ENCODE peak calls at places on chromosomes 12 and 14, in four cellular contexts. One of them, this sample, is unnamed.

GRCh38 chr12:28869197-28869596 is 279.9 kb upstream of the FAR2 start:
- DNase-seq in uterus: no peak
- DNase-seq in tibial artery: no peak
- DNase-seq in neural progenitor cell: no peak
- DNase-seq in this sample: peak; percentile 55

GRCh38 chr12:104573-105081 is 38.1 kb downstream of the IQSEC3 start:
- DNase-seq in uterus: no peak
- DNase-seq in neural progenitor cell: peak; percentile 15
- DNase-seq in tibial artery: no peak
- DNase-seq in this sample: no peak

GRCh38 chr12:49190317-49190716 is 1.4 kb upstream of the TUBA1A start:
- DNase-seq in neural progenitor cell: peak; percentile 68
- DNase-seq in uterus: no peak
- DNase-seq in tibial artery: no peak
- DNase-seq in this sample: no peak

GRCh38 chr14:69620211-69620611 is 8.8 kb downstream of the SUSD6 start:
- DNase-seq in uterus: no peak
- DNase-seq in neural progenitor cell: no peak
- DNase-seq in tibial artery: no peak
- DNase-seq in this sample: no peak

GRCh38 chr14:80926706-80927384 is 14.7 kb downstream of the CEP128 start:
- DNase-seq in neural progenitor cell: no peak
- DNase-seq in uterus: no peak
- DNase-seq in tibial artery: no peak
- DNase-seq in this sample: peak; percentile 66

GRCh38 chr12:42539696-42540095 is 49.9 kb downstream of the PRICKLE1 start:
- DNase-seq in tibial artery: no peak
- DNase-seq in uterus: no peak
- DNase-seq in neural progenitor cell: no peak
- DNase-seq in this sample: no peak

GRCh38 chr14:91303091-91303923 is 58.8 kb upstream of the GPR68 start:
- DNase-seq in uterus: peak; percentile 48
- DNase-seq in neural progenitor cell: peak; percentile 97
- DNase-seq in tibial artery: no peak
- DNase-seq in this sample: peak; percentile 7

GRCh38 chr14:79466938-79467527 is 744.3 kb downstream of the DIO2 start:
- DNase-seq in neural progenitor cell: no peak
- DNase-seq in tibial artery: no peak
- DNase-seq in uterus: no peak
- DNase-seq in this sample: no peak

GRCh38 chr14:103250888-103251287 is 83.1 kb upstream of the EIF5 start:
- DNase-seq in tibial artery: no peak
- DNase-seq in uterus: peak; percentile 34
- DNase-seq in neural progenitor cell: no peak
- DNase-seq in this sample: no peak

GRCh38 chr12:77741974-77742517 is 88.6 kb upstream of the NAV3 start:
- DNase-seq in tibial artery: no peak
- DNase-seq in neural progenitor cell: no peak
- DNase-seq in uterus: no peak
- DNase-seq in this sample: no peak

GRCh38 chr12:77734489-77734888 is 96.2 kb upstream of the NAV3 start:
- DNase-seq in tibial artery: no peak
- DNase-seq in neural progenitor cell: no peak
- DNase-seq in uterus: peak; percentile 25
- DNase-seq in this sample: peak; percentile 74

GRCh38 chr12:77736219-77736965 is 94.3 kb upstream of the NAV3 start:
- DNase-seq in tibial artery: no peak
- DNase-seq in neural progenitor cell: no peak
- DNase-seq in uterus: no peak
- DNase-seq in this sample: no peak
- TF ChIP-seq CTCF in tibial artery: no peak
- TF ChIP-seq CTCF in neural progenitor cell: no peak
- TF ChIP-seq CTCF in uterus: no peak
- TF ChIP-seq CTCF in this sample: no peak

GRCh38 chr12:132592261-132592970 is 18.0 kb downstream of the LRCOL1 start:
- DNase-seq in uterus: no peak
- DNase-seq in neural progenitor cell: no peak
- DNase-seq in tibial artery: no peak
- DNase-seq in this sample: no peak

GRCh38 chr12:132593071-132593470 is 17.3 kb downstream of the LRCOL1 start:
- DNase-seq in uterus: no peak
- DNase-seq in tibial artery: no peak
- DNase-seq in neural progenitor cell: no peak
- DNase-seq in this sample: no peak

GRCh38 chr12:132593938-132594358 is 16.4 kb downstream of the LRCOL1 start:
- DNase-seq in neural progenitor cell: peak; percentile 97
- DNase-seq in tibial artery: peak; percentile 47
- DNase-seq in uterus: peak; percentile 88
- DNase-seq in this sample: peak; percentile 94

GRCh38 chr12:132595183-132595582 is 15.2 kb downstream of the LRCOL1 start:
- DNase-seq in uterus: no peak
- DNase-seq in neural progenitor cell: no peak
- DNase-seq in tibial artery: no peak
- DNase-seq in this sample: no peak

DNA sequence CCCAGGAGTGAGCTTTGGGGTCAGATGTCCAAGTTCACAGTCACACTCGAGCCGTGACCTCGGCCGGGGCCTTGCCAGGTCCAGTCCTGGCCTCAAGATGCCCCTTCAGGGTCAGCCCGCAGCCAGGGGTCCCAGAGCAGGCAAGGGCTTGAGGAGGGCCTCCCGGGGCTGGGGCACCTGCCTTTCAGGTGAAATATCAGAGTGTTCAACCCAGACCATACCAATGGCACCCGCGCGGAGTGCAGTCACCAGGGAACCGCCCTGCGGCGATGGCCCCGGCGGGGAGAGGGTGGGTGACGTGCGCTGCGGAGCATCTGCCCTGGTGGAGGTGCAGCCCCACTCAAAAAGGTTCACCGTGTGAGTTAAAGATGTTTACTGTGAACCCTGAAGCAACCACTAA is 16.9 kb downstream of the LRCOL1 start:
- DNase-seq in tibial artery: no peak
- DNase-seq in uterus: no peak
- DNase-seq in neural progenitor cell: no peak
- DNase-seq in this sample: no peak
- H3K4me3 ChIP-seq in tibial artery: no peak overlapping the region
- H3K4me3 ChIP-seq in uterus: no peak overlapping the region
- H3K4me3 ChIP-seq in neural progenitor cell: no peak overlapping the region
- H3K4me3 ChIP-seq in this sample: peak overlapping the region; percentile 12

GRCh38 chr12:123271182-123271491 is 519 bp downstream of the CDK2AP1 start:
- DNase-seq in uterus: peak; percentile 71
- DNase-seq in neural progenitor cell: peak; percentile 91
- DNase-seq in tibial artery: peak; percentile 63
- DNase-seq in this sample: peak; percentile 41
- TF ChIP-seq CTCF in uterus: peak; percentile 89
- TF ChIP-seq CTCF in neural progenitor cell: peak; percentile 50
- TF ChIP-seq CTCF in tibial artery: peak; percentile 85
- TF ChIP-seq CTCF in this sample: no peak

DNA sequence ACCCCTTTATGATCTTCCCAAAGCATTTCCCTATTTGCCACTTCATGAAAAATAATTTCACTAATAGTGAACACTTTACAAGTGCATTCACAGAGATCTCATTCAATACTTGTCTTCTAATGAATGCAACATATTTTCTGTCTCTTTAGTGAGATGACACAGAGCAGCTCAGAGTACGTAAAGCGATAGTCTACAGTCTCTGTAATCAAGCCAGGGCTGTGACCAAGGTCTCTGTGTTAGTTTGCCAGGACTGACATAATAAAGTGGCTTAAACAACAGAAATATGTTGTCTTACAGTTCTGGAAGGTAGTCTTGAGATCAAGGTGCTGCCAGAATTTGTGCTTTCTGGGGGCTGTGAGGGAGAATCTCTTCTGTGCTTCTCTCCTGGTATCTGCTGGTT is 33.1 kb upstream of the FRS2 start:
- DNase-seq in neural progenitor cell: no peak
- DNase-seq in tibial artery: no peak
- DNase-seq in uterus: no peak
- DNase-seq in this sample: no peak
- H3K4me3 ChIP-seq in neural progenitor cell: no peak overlapping the region
- H3K4me3 ChIP-seq in tibial artery: no peak overlapping the region
- H3K4me3 ChIP-seq in uterus: no peak overlapping the region
- H3K4me3 ChIP-seq in this sample: no peak overlapping the region

GRCh38 chr12:102120886-102121285 is 903 bp downstream of the PARPBP start:
- DNase-seq in tibial artery: no peak
- DNase-seq in uterus: no peak
- DNase-seq in neural progenitor cell: peak; percentile 29
- DNase-seq in this sample: peak; percentile 51

GRCh38 chr12:102116392-102116791 is 3.5 kb downstream of the NUP37 start:
- DNase-seq in uterus: no peak
- DNase-seq in tibial artery: no peak
- DNase-seq in neural progenitor cell: no peak
- DNase-seq in this sample: no peak

GRCh38 chr12:102120564-102120873 is 536 bp downstream of the PARPBP start:
- DNase-seq in neural progenitor cell: peak; percentile 1
- DNase-seq in tibial artery: no peak
- DNase-seq in uterus: no peak
- DNase-seq in this sample: no peak

GRCh38 chr12:102118874-102119273 is 1.0 kb downstream of the NUP37 start:
- DNase-seq in tibial artery: no peak
- DNase-seq in neural progenitor cell: no peak
- DNase-seq in uterus: no peak
- DNase-seq in this sample: no peak

GRCh38 chr12:102119674-102120563 is at the start of the genes NUP37 and PARPBP:
- DNase-seq in neural progenitor cell: peak; percentile 95
- DNase-seq in uterus: peak; percentile 85
- DNase-seq in tibial artery: peak; percentile 85
- DNase-seq in this sample: peak; percentile 81
- TF ChIP-seq CTCF in neural progenitor cell: peak; percentile 8
- TF ChIP-seq CTCF in uterus: peak; percentile 18
- TF ChIP-seq CTCF in tibial artery: peak; percentile 13
- TF ChIP-seq CTCF in this sample: no peak

DNA sequence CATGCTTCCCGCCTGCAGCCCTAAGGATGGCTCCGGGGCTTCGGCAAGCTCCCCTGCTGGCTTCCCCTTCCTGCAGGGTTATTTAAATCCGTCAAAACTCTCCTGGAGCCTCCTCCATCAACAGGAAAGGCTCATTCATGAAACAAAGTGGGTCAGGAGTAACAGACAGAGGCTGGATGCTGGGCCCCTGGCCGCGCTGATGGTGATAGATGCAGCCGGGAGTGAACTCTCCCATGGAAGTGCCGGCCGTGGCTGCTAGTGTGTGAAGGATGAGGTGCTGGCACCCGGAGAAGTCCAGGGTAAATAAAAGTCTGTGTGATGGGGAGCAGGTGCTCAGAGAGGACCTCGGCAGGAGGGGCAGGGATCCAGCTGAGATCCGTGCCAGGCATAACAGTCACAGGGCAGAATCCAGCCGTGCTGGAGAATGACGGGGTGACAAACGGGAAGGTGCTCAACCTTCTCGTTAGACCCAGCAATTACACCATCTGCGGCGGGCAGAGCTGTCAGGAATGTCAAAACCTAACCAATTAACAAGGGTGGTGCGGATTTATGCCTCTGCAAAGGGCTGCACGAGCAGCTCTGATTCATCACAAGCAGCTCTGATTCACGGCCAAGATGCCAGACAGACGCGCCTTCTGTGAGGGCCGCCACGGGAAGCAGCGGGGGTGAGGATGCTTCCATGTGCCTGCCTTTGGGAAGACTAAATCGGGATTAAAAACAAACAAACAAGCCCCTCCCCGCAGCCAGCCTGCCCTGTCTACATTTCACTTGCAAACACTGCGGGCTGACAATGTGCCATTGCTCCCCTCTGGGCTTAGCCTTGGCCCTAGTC is 55.6 kb downstream of the SYNE3 start:
- DNase-seq in uterus: peak; percentile 51
- DNase-seq in neural progenitor cell: peak; percentile 55
- DNase-seq in tibial artery: no peak
- DNase-seq in this sample: peak; percentile 66
- H3K4me3 ChIP-seq in uterus: no peak overlapping the region
- H3K4me3 ChIP-seq in neural progenitor cell: peak overlapping the region; percentile 33
- H3K4me3 ChIP-seq in tibial artery: no peak overlapping the region
- H3K4me3 ChIP-seq in this sample: no peak overlapping the region

GRCh38 chr14:52547027-52547426 is 5.3 kb downstream of the TXNDC16 start:
- DNase-seq in neural progenitor cell: no peak
- DNase-seq in tibial artery: no peak
- DNase-seq in uterus: no peak
- DNase-seq in this sample: no peak

GRCh38 chr14:52546318-52546670 is 6.0 kb downstream of the TXNDC16 start:
- DNase-seq in neural progenitor cell: no peak
- DNase-seq in uterus: no peak
- DNase-seq in tibial artery: no peak
- DNase-seq in this sample: no peak

GRCh38 chr14:52545584-52546317 is 6.6 kb downstream of the TXNDC16 start:
- DNase-seq in neural progenitor cell: no peak
- DNase-seq in uterus: no peak
- DNase-seq in tibial artery: no peak
- DNase-seq in this sample: no peak

GRCh38 chr14:52550661-52551060 is 1.6 kb downstream of the TXNDC16 start:
- DNase-seq in tibial artery: no peak
- DNase-seq in uterus: no peak
- DNase-seq in neural progenitor cell: no peak
- DNase-seq in this sample: no peak

GRCh38 chr14:52547526-52547925 is 4.8 kb downstream of the TXNDC16 start:
- DNase-seq in uterus: no peak
- DNase-seq in neural progenitor cell: no peak
- DNase-seq in tibial artery: no peak
- DNase-seq in this sample: no peak
- TF ChIP-seq CTCF in uterus: no peak
- TF ChIP-seq CTCF in neural progenitor cell: no peak
- TF ChIP-seq CTCF in tibial artery: no peak
- TF ChIP-seq CTCF in this sample: peak; percentile 6

DNA sequence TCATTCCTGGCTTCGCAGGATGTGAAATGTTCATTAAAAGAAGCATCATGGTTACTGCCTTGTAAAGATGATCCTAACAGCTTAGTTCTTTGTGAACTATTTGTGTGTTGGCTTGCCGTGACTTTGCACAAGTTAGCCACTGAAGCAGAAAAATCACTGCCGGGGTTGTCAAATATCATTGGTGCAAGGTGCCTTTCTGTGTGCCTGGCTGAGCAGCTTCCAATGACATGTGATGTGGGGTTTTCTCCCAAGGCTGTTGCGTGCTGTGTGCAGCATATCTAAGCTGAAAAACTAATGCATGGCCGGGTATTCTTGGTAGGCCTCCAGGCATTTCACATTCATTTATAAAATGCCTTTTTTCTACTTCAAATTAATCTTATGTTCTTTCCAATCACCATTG is 222.0 kb downstream of the SYT1 start:
- DNase-seq in tibial artery: no peak
- DNase-seq in uterus: peak; percentile 16
- DNase-seq in neural progenitor cell: no peak
- DNase-seq in this sample: no peak
- H3K4me3 ChIP-seq in tibial artery: no peak overlapping the region
- H3K4me3 ChIP-seq in uterus: no peak overlapping the region
- H3K4me3 ChIP-seq in neural progenitor cell: no peak overlapping the region
- H3K4me3 ChIP-seq in this sample: no peak overlapping the region

This sample was measured in fibroblast of mammary gland.